ENCODE peak calls at places on chromosomes 1 and 21, in six cellular contexts. D is OCI-LY7, N is endothelial cell of umbilical vein, Z is GM23338, O is transverse colon, U is kidney. Y is an unnamed sample.

GRCh38 chr1:189769448-189769847 is 708.2 kb downstream of the BRINP3 start:
- DNase-seq in O (no peak), D (no peak), N (no peak), Z (no peak), U (no peak), Y (no peak)

GRCh38 chr1:47664356-47664755 is 226.5 kb downstream of the FOXD2 start:
- DNase-seq in D (no peak), U (no peak), Z (no peak), O (no peak), N (no peak), Y (no peak)

GRCh38 chr21:43762303-43763128 is 13.6 kb downstream of the CSTB start:
- DNase-seq in D (no peak), Z (no peak), N (no peak), O (no peak), U (no peak), Y (no peak)

GRCh38 chr1:96474985-96475743 is 246.4 kb upstream of the PTBP2 start:
- DNase-seq in U (no peak), O (no peak), Z (peak; percentile 95), D (no peak), N (no peak), Y (no peak)

GRCh38 chr1:20280399-20280798 is 10.3 kb upstream of the VWA5B1 start:
- DNase-seq in O (no peak), Z (no peak), N (no peak), U (no peak), D (no peak), Y (no peak)

GRCh38 chr1:7768583-7768982 is 2.5 kb upstream of the VAMP3 start:
- DNase-seq in Z (no peak), O (no peak), U (no peak), D (no peak), N (no peak), Y (no peak)

GRCh38 chr1:100287162-100287561 is 21.1 kb downstream of the RTCA start:
- DNase-seq in Z (no peak), D (no peak), U (no peak), N (no peak), O (no peak), Y (no peak)

GRCh38 chr1:25128168-25128621 is 104.1 kb downstream of the SYF2 start:
- DNase-seq in D (no peak), N (no peak), Z (no peak), O (no peak), U (no peak), Y (no peak)

GRCh38 chr1:203038217-203038741 is 12.0 kb downstream of the PPFIA4 start:
- DNase-seq in U (peak; percentile 60), N (no peak), D (peak; percentile 15), O (peak; percentile 18), Z (no peak), Y (no peak)

GRCh38 chr1:3355089-3355488 is 99.4 kb upstream of the ARHGEF16 start:
- DNase-seq in U (no peak), Z (no peak), N (no peak), O (no peak), D (no peak), Y (no peak)

GRCh38 chr21:36882776-36883175 is 83.7 kb downstream of the HLCS start:
- DNase-seq in U (no peak), Z (no peak), N (no peak), O (no peak), D (no peak), Y (no peak)

GRCh38 chr1:184684285-184685077 is 70.2 kb downstream of the EDEM3 start:
- DNase-seq in Z (no peak), N (no peak), D (no peak), O (peak; percentile 14), U (no peak), Y (no peak)

GRCh38 chr1:32263744-32264143 is 12.7 kb downstream of the LCK start:
- DNase-seq in O (no peak), N (no peak), Z (no peak), U (no peak), D (peak; percentile 90), Y (no peak)

GRCh38 chr1:55695151-55695550 is 480.0 kb upstream of the USP24 start:
- DNase-seq in Z (no peak), N (no peak), U (no peak), O (no peak), D (no peak), Y (no peak)

GRCh38 chr1:219312967-219313366 is 139.3 kb downstream of the LYPLAL1 start:
- DNase-seq in D (no peak), N (peak; percentile 71), O (no peak), U (no peak), Z (no peak), Y (no peak)

GRCh38 chr1:50582346-50582745 is 159.1 kb upstream of the DMRTA2 start:
- DNase-seq in O (no peak), D (no peak), Z (peak; percentile 16), N (no peak), U (no peak), Y (no peak)

GRCh38 chr1:220186752-220187151 is 85.5 kb downstream of the RAB3GAP2 start:
- DNase-seq in O (no peak), N (no peak), Z (no peak), U (no peak), D (no peak), Y (no peak)

GRCh38 chr1:234970731-234971476 is 157.7 kb downstream of the TOMM20 start:
- DNase-seq in U (peak; percentile 90), D (no peak), O (peak; percentile 67), Z (peak; percentile 88), N (peak; percentile 55), Y (peak; percentile 76)

GRCh38 chr1:30779294-30780071 is 21.9 kb upstream of the LAPTM5 start:
- DNase-seq in N (peak; percentile 78), Z (peak; percentile 92), O (peak; percentile 89), U (peak; percentile 92), D (peak; percentile 86), Y (peak; percentile 15)

GRCh38 chr1:220219136-220219442 is 53.2 kb downstream of the RAB3GAP2 start:
- DNase-seq in D (no peak), Z (no peak), U (no peak), O (no peak), N (no peak), Y (no peak)

GRCh38 chr1:159838715-159839114 is 12.0 kb downstream of the SLAMF8 start:
- DNase-seq in O (no peak), D (no peak), Z (no peak), N (no peak), U (no peak), Y (no peak)

GRCh38 chr1:159835366-159835765 is 8.7 kb downstream of the SLAMF8 start:
- DNase-seq in Z (no peak), D (no peak), N (no peak), U (no peak), O (no peak), Y (no peak)

GRCh38 chr1:159832309-159832708 is 5.6 kb downstream of the SLAMF8 start:
- DNase-seq in Z (no peak), U (no peak), N (no peak), D (no peak), O (no peak), Y (no peak)

GRCh38 chr1:159839135-159839849 is 12.6 kb downstream of the SLAMF8 start:
- DNase-seq in Z (no peak), D (no peak), O (no peak), N (no peak), U (no peak), Y (no peak)

DNA sequence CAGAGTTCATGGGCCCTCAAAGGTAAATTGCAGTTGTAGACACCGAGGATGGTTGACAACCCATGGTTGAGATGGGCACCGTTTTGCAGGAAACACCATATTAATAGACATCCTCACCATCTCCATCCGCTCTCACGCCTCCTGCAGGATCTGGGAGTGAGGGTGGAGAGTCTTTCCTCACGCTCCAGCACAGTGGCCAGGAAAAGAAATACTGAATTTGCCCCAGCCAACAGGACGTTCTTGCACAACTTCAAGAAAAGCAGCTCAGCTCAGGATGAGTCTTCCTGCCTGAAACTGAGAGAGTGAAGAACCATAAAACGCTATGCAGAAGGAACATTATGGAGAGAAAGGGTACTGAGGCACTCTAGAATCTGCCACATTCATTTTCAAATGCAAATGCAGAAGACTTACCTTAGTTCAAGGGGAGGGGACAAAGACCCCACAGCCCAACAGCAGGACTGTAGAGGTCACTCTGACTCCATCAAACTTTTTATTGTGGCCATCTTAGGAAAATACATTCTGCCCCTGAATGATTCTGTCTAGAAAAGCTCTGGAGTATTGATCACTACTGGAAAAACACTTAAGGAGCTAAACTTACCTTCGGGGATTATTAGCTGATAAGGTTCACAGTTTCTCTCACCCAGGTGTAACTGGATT is 9.3 kb downstream of the SLAMF8 start:
- DNase-seq in U (no peak), Z (peak; percentile 16), N (peak; percentile 18), O (no peak), D (peak; percentile 2), Y (no peak)
- TF ChIP-seq CTCF in U (no peak), Z (peak; percentile 25), N (peak; percentile 22), O (no peak), D (peak; percentile 34), Y (no peak)

GRCh38 chr21:30408782-30409494 is 13.1 kb downstream of the KRTAP13-1 start:
- DNase-seq in U (no peak), D (no peak), N (no peak), Z (peak; percentile 96), O (peak; percentile 54), Y (no peak)
- H3K4me3 ChIP-seq in U (peak overlapping the region; percentile 10), D (no peak overlapping the region), N (no peak overlapping the region), Z (peak overlapping the region; percentile 18), O (no peak overlapping the region), Y (no peak overlapping the region)

DNA sequence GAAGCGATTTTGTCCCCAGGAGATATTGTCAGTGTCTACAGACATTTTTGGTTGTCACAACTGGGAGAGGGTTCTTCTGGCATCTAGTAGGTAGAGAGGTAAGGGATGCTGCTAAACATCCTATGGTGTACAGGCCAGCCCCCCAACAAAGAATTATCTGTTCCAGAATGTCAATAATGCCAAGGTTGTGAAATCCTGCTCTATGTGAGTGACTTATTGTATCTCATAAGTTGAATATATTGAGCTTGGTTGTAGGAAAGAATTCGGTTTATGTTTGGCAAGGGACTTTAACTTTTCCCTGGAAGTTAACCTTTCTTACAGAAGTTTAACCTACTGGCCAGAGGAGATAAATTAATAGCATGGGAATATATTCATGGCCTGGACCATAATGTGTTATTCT is 52.6 kb upstream of the ANGPTL1 start:
- DNase-seq in N (no peak), Z (no peak), U (no peak), O (no peak), D (no peak), Y (no peak)
- H3K36me3 ChIP-seq in N (no peaks in the 10 kb centered on the region), Z (no peaks in the 10 kb centered on the region), U (no peaks in the 10 kb centered on the region), O (no peaks in the 10 kb centered on the region), D (peaks cover 72% of the 10 kb centered on the region), Y (no peaks in the 10 kb centered on the region)

GRCh38 chr1:36656271-36656670 is 173.6 kb upstream of the CSF3R start:
- DNase-seq in D (no peak), N (no peak), O (no peak), U (no peak), Z (no peak), Y (no peak)

GRCh38 chr1:36656838-36657237 is 174.1 kb upstream of the CSF3R start:
- DNase-seq in Z (no peak), U (no peak), D (no peak), N (no peak), O (no peak), Y (no peak)

GRCh38 chr1:36654586-36654985 is 171.9 kb upstream of the CSF3R start:
- DNase-seq in U (no peak), O (no peak), D (no peak), Z (no peak), N (no peak), Y (no peak)

GRCh38 chr1:36657826-36658225 is 175.1 kb upstream of the CSF3R start:
- DNase-seq in Z (no peak), O (no peak), N (no peak), U (no peak), D (no peak), Y (no peak)

DNA sequence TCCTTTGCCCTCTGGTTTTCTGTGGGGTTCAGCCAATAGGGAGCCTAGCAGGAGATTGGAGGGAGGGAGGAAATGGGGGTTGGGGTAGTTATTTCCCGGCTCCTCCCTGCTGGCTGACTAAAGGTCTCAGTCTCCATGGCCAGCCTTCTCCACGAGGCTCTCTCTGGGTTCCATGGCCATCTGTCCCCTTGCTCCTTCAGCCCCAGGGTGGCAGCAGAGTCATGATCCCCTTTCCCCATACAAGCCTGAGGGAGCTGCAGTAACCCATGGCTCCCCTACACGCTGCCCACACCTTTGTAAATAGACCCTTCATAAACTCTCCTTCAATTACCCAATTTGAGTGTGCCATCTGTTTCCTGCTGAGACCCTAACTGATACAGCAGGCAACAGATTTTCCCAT is 176.1 kb upstream of the CSF3R start:
- DNase-seq in O (no peak), Z (no peak), D (no peak), N (no peak), U (no peak), Y (no peak)
- TF ChIP-seq CTCF in O (no peak), Z (no peak), D (no peak), N (no peak), U (no peak), Y (no peak)

Y was measured in BJ.